ENCODE peak calls at places on chromosomes 3 and 15, in five cellular contexts. One of them, this sample, is unnamed.

GRCh38 chr3:98778852-98779379 is 15.8 kb downstream of the ST3GAL6 start:
- DNase-seq in stimulated activated CD4-positive, alpha-beta T cell treated with anti-CD3 and anti-CD28 coated beads, Interleukin-4, amount 100 ng/mL, for 48 hours: no peak
- DNase-seq in HuH-7.5: peak
- DNase-seq in Right ventricle myocardium superior: no peak
- DNase-seq in T-helper 2 cell: no peak
- DNase-seq in this sample: no peak

GRCh38 chr15:63599401-63600000 is 2.3 kb downstream of the FBXL22 start:
- DNase-seq in stimulated activated CD4-positive, alpha-beta T cell treated with anti-CD3 and anti-CD28 coated beads, Interleukin-4, amount 100 ng/mL, for 48 hours: no peak
- DNase-seq in HuH-7.5: peak
- DNase-seq in Right ventricle myocardium superior: peak
- DNase-seq in T-helper 2 cell: peak
- DNase-seq in this sample: peak

GRCh38 chr3:182692021-182692420 is 101.3 kb upstream of the ATP11B start:
- DNase-seq in stimulated activated CD4-positive, alpha-beta T cell treated with anti-CD3 and anti-CD28 coated beads, Interleukin-4, amount 100 ng/mL, for 48 hours: no peak
- DNase-seq in HuH-7.5: no peak
- DNase-seq in Right ventricle myocardium superior: no peak
- DNase-seq in T-helper 2 cell: no peak
- DNase-seq in this sample: peak

GRCh38 chr3:40240921-40241320 is 68.6 kb upstream of the EIF1B start:
- DNase-seq in stimulated activated CD4-positive, alpha-beta T cell treated with anti-CD3 and anti-CD28 coated beads, Interleukin-4, amount 100 ng/mL, for 48 hours: no peak
- DNase-seq in HuH-7.5: no peak
- DNase-seq in Right ventricle myocardium superior: no peak
- DNase-seq in T-helper 2 cell: no peak
- DNase-seq in this sample: no peak

GRCh38 chr15:100784493-100785180 is 95.0 kb upstream of the ALDH1A3 start:
- DNase-seq in stimulated activated CD4-positive, alpha-beta T cell treated with anti-CD3 and anti-CD28 coated beads, Interleukin-4, amount 100 ng/mL, for 48 hours: no peak
- DNase-seq in HuH-7.5: no peak
- DNase-seq in Right ventricle myocardium superior: no peak
- DNase-seq in T-helper 2 cell: no peak
- DNase-seq in this sample: no peak

GRCh38 chr3:106920609-106921008 is 456.6 kb upstream of the CCDC54 start:
- DNase-seq in stimulated activated CD4-positive, alpha-beta T cell treated with anti-CD3 and anti-CD28 coated beads, Interleukin-4, amount 100 ng/mL, for 48 hours: no peak
- DNase-seq in HuH-7.5: no peak
- DNase-seq in Right ventricle myocardium superior: no peak
- DNase-seq in T-helper 2 cell: no peak
- DNase-seq in this sample: no peak

GRCh38 chr3:127671523-127672428 is 976 bp upstream of the ABTB1 start:
- DNase-seq in stimulated activated CD4-positive, alpha-beta T cell treated with anti-CD3 and anti-CD28 coated beads, Interleukin-4, amount 100 ng/mL, for 48 hours: peak
- DNase-seq in HuH-7.5: no peak
- DNase-seq in Right ventricle myocardium superior: peak
- DNase-seq in T-helper 2 cell: no peak
- DNase-seq in this sample: peak

GRCh38 chr15:28914483-28915023 is 28.8 kb downstream of the APBA2 start:
- DNase-seq in stimulated activated CD4-positive, alpha-beta T cell treated with anti-CD3 and anti-CD28 coated beads, Interleukin-4, amount 100 ng/mL, for 48 hours: no peak
- DNase-seq in HuH-7.5: no peak
- DNase-seq in Right ventricle myocardium superior: no peak
- DNase-seq in T-helper 2 cell: no peak
- DNase-seq in this sample: no peak